ENCODE peak calls at places on chromosomes 6 and 20, in eight cellular contexts. T, D, A, F, V, X, I and G are unnamed samples.
A peak's percentile ranks its signal among the peaks of the same experiment; 100 is the strongest.

GRCh38 chr20:61605862-61606557 is 353.9 kb downstream of the CDH4 start:
- DNase-seq in T (no peak), D (no peak), A (no peak), F (no peak), V (no peak), X (no peak), I (no peak), G (no peak)

GRCh38 chr6:81487489-81487888 is 265.0 kb downstream of the TENT5A start:
- DNase-seq in T (no peak), D (peak; percentile 13), A (no peak), F (peak; percentile 29), V (peak; percentile 62), X (no peak), I (no peak), G (no peak)

GRCh38 chr6:30795549-30796293 is 51.4 kb upstream of the IER3 start:
- DNase-seq in T (no peak), D (no peak), A (no peak), F (no peak), V (no peak), X (no peak), I (no peak), G (no peak)

GRCh38 chr6:138161434-138162103 is at the start of gene ARFGEF3:
- DNase-seq in T (peak; percentile 73), D (peak; percentile 16), A (peak; percentile 64), F (no peak), V (peak; percentile 1), X (peak; percentile 34), I (peak; percentile 48), G (no peak)

GRCh38 chr20:10779911-10780310 is 106.1 kb upstream of the JAG1 start:
- DNase-seq in T (no peak), D (no peak), A (no peak), F (no peak), V (no peak), X (no peak), I (no peak), G (no peak)

GRCh38 chr6:17948725-17949124 is 38.7 kb downstream of the KIF13A start:
- DNase-seq in T (no peak), D (no peak), A (no peak), F (no peak), V (no peak), X (no peak), I (no peak), G (no peak)

GRCh38 chr6:906920-907319 is 214.0 kb upstream of the EXOC2 start:
- DNase-seq in T (no peak), D (peak; percentile 45), A (no peak), F (no peak), V (peak; percentile 68), X (no peak), I (no peak), G (no peak)

GRCh38 chr20:17796096-17796563 is 96.4 kb downstream of the BANF2 start:
- DNase-seq in T (peak; percentile 89), D (no peak), A (peak; percentile 71), F (peak; percentile 66), V (peak; percentile 68), X (no peak), I (no peak), G (peak; percentile 56)

GRCh38 chr6:151805286-151805840 is 2.1 kb upstream of the ESR1 start:
- DNase-seq in T (peak; percentile 37), D (no peak), A (peak; percentile 78), F (peak; percentile 41), V (no peak), X (no peak), I (no peak), G (no peak)

GRCh38 chr6:159565181-159565580 is 127.9 kb downstream of the SOD2 start:
- DNase-seq in T (no peak), D (no peak), A (no peak), F (no peak), V (no peak), X (no peak), I (no peak), G (no peak)

GRCh38 chr20:23225407-23226060 is 125.1 kb upstream of the NXT1 start:
- DNase-seq in T (peak; percentile 95), D (peak; percentile 29), A (peak; percentile 75), F (peak; percentile 92), V (peak; percentile 82), X (no peak), I (no peak), G (peak; percentile 75)

GRCh38 chr6:87154641-87155271 is 609 bp upstream of the ZNF292 start:
- DNase-seq in T (peak; percentile 90), D (peak; percentile 84), A (no peak), F (peak; percentile 64), V (peak; percentile 85), X (peak; percentile 93), I (peak; percentile 38), G (peak; percentile 62)

GRCh38 chr6:45946352-45946751 is 69.3 kb downstream of the CLIC5 start:
- DNase-seq in T (peak; percentile 95), D (no peak), A (no peak), F (peak; percentile 32), V (peak; percentile 72), X (no peak), I (no peak), G (peak; percentile 84)

GRCh38 chr20:34268851-34269668 is 27.8 kb downstream of the ASIP start:
- DNase-seq in T (peak; percentile 48), D (no peak), A (no peak), F (no peak), V (no peak), X (no peak), I (no peak), G (no peak)

GRCh38 chr20:4453369-4453768 is 268.3 kb upstream of the PRND start:
- DNase-seq in T (no peak), D (no peak), A (no peak), F (no peak), V (no peak), X (no peak), I (no peak), G (no peak)